ENCODE peak calls at places on chromosomes 16 and 17, in five cellular contexts. F, D, S, M and T are unnamed samples.

GRCh38 chr17:50180593-50180992 is 14.8 kb downstream of the SGCA start:
- DNase-seq in M (no peak), S (no peak), F (no peak), D (no peak), T (peak)

GRCh38 chr17:73420897-73421296 is 109.1 kb upstream of the CDC42EP4 start:
- DNase-seq in M (no peak), F (peak), S (peak), D (peak), T (peak)

GRCh38 chr16:53991181-53992056 is 287.5 kb downstream of the FTO start:
- DNase-seq in S (no peak), M (no peak), D (peak), F (no peak), T (peak)

GRCh38 chr16:1534021-1535020 is 855 bp downstream of the TMEM204 start:
- DNase-seq in M (no peak), F (no peak), S (no peak), D (no peak), T (peak)

GRCh38 chr16:15975172-15975571 is 25.8 kb downstream of the ABCC1 start:
- DNase-seq in M (no peak), D (no peak), S (no peak), F (no peak), T (no peak)

GRCh38 chr17:1110844-1111598 is 68.8 kb downstream of the ABR start:
- DNase-seq in D (peak), M (no peak), F (peak), S (no peak), T (peak)

GRCh38 chr16:50166511-50167500 is 13.7 kb downstream of the TENT4B start:
- DNase-seq in D (peak), F (no peak), M (no peak), S (no peak), T (no peak)

GRCh38 chr17:75194879-75195278 is 10.6 kb upstream of the NUP85 start:
- DNase-seq in F (no peak), M (no peak), S (no peak), D (no peak), T (no peak)

GRCh38 chr17:49694847-49695697 is 12.7 kb downstream of the SLC35B1 start:
- DNase-seq in F (peak), S (peak), D (peak), M (no peak), T (no peak)

GRCh38 chr17:45091778-45092425 is 30.8 kb downstream of the NMT1 start:
- DNase-seq in D (no peak), S (no peak), M (no peak), F (no peak), T (peak)

GRCh38 chr16:70746708-70747424 is 54.1 kb downstream of the VAC14 start:
- DNase-seq in M (no peak), D (peak), S (peak), F (no peak), T (peak)

GRCh38 chr16:11328172-11329079 is 16.8 kb upstream of the RMI2 start:
- DNase-seq in M (peak), S (no peak), F (no peak), D (no peak), T (peak)

GRCh38 chr17:73091770-73092517 is 544 bp downstream of the SLC39A11 start:
- DNase-seq in D (peak), F (no peak), M (no peak), S (peak), T (peak)

GRCh38 chr16:84950906-84951305 is 60.4 kb downstream of the ZDHHC7 start:
- DNase-seq in F (peak), D (peak), M (no peak), S (peak), T (no peak)

GRCh38 chr17:48759288-48759687 is 30.7 kb upstream of the HOXB13 start:
- DNase-seq in F (no peak), D (no peak), S (no peak), M (no peak), T (no peak)

GRCh38 chr17:50564916-50565315 is 4.4 kb downstream of the CACNA1G start:
- DNase-seq in M (no peak), F (peak), S (peak), D (no peak), T (peak)

GRCh38 chr17:32142038-32142856 is at the start of gene RHOT1:
- DNase-seq in S (peak), F (peak), D (peak), M (peak), T (peak)

GRCh38 chr17:81101614-81102306 is 63.5 kb upstream of the PVALEF start:
- DNase-seq in S (peak), D (peak), F (peak), M (peak), T (peak)

GRCh38 chr17:50146927-50147640 is 3.4 kb downstream of the PPP1R9B start:
- DNase-seq in F (no peak), D (no peak), M (no peak), S (no peak), T (no peak)

GRCh38 chr16:17635183-17635582 is 164.4 kb upstream of the XYLT1 start:
- DNase-seq in F (no peak), S (no peak), D (no peak), M (no peak), T (no peak)

DNA sequence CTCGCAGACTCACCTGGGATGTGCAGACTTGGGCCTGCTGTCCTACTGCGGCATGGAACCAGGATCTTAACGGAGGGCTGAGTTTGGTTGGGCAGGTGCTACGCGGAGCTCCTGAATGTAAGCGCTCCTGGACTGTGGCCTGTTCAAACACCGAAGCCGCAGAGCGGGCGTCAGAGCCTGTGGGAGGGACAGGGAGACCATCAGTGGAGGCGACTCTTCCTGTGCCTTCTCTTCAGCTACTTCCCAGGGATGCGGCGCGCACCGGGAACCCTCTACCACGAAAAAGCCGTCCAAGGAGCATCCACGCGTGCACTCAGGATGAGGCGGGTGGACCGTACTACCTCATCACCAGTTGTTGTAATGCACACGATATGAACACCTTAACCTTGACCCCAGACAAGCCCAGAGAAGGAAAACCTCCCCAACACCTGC is 2.0 kb downstream of the USP36 start:
- DNase-seq in F (no peak), M (no peak), D (peak), S (no peak), T (no peak)
- TF ChIP-seq USF2 in F (no peak), M (no peak), D (no peak), S (no peak), T (no peak)

DNA sequence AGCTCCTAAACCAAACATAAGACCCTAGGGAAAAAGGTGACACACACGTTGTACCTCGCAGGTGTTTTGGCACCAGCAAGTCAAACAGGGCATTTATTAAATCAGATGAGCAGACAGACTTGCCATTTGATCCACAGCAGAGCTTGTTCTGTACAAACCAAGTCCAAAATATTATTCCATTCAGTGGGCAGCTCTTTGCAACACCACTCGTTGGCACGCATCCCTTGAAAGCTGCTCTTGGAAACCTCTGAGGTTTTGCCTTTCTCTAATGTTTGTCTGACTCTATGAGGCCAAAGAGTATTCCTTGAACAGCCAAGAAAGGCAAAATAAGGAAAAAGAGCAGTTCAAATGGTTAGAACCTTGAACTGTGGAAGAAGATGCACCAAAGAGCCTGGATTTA is 12.7 kb downstream of the TMEM100 start:
- DNase-seq in S (no peak), D (no peak), M (no peak), F (no peak), T (no peak)
- TF ChIP-seq MXI1 in S (no peak), D (no peak), M (no peak), F (no peak), T (no peak)

GRCh38 chr16:57500578-57501111 is 14.4 kb upstream of the DOK4 start:
- DNase-seq in S (no peak), D (no peak), M (no peak), F (peak), T (no peak)

GRCh38 chr16:57501492-57501891 is 15.2 kb upstream of the DOK4 start:
- DNase-seq in S (no peak), M (no peak), F (no peak), D (no peak), T (no peak)

GRCh38 chr16:57493767-57494166 is 7.5 kb upstream of the DOK4 start:
- DNase-seq in F (no peak), M (no peak), D (no peak), S (no peak), T (no peak)

GRCh38 chr16:57498031-57498430 is 11.7 kb upstream of the DOK4 start:
- DNase-seq in F (no peak), M (no peak), S (no peak), D (no peak), T (no peak)

DNA sequence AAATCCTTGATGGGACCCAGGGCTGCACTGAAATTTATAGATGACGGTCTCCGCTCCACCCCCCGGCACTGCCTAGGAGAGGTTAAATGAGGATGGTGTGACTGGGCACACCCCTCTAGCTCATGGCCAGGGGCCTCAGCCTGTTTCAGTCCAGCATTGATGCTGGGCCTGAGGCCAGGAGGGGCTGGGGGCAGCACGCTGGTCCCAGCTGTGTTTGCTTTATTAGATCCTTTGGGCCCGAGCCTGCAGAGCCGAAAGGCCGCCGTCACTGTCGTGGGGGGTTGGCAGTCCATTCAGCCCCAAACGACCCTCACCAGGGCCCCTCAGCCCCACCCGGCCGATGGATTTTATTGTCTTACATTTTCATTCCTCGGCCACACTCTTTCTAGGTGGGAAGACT is 10.8 kb upstream of the DOK4 start:
- DNase-seq in D (no peak), F (no peak), S (no peak), M (no peak), T (no peak)
- TF ChIP-seq USF2 in D (no peak), F (no peak), S (no peak), M (no peak), T (no peak)

GRCh38 chr17:57889252-57889651 is 39.4 kb upstream of the MRPS23 start:
- DNase-seq in S (no peak), D (no peak), F (no peak), M (no peak), T (no peak)

GRCh38 chr17:57887161-57887560 is 37.3 kb upstream of the MRPS23 start:
- DNase-seq in M (no peak), F (no peak), S (no peak), D (no peak), T (no peak)

GRCh38 chr17:57890857-57891232 is 41.0 kb upstream of the MRPS23 start:
- DNase-seq in S (no peak), D (no peak), M (no peak), F (no peak), T (no peak)

GRCh38 chr17:57889892-57890856 is 40.3 kb upstream of the MRPS23 start:
- DNase-seq in F (peak), M (no peak), S (no peak), D (no peak), T (peak)

GRCh38 chr17:57888311-57889216 is 38.7 kb upstream of the MRPS23 start:
- DNase-seq in M (no peak), S (no peak), F (no peak), D (no peak), T (no peak)
- TF ChIP-seq MXI1 in M (no peak), S (no peak), F (no peak), D (no peak), T (no peak)